ENCODE peak calls at places on chromosomes 4 and X, in seven cellular contexts. Q, C, S, T, B, A and W are unnamed samples.

GRCh38 chr4:183602444-183603102 is 56.4 kb downstream of the RWDD4 start:
- DNase-seq in T (no peak), C (peak), Q (no peak), A (no peak), B (no peak), S (peak), W (peak)

GRCh38 chrX:108299101-108299591 is 139.1 kb downstream of the COL4A6 start:
- DNase-seq in B (peak), Q (no peak), T (peak), A (no peak), S (peak), C (peak), W (no peak)

GRCh38 chr4:115537387-115537786 is 424.0 kb upstream of the NDST4 start:
- DNase-seq in Q (no peak), S (no peak), T (no peak), B (no peak), C (no peak), A (peak), W (no peak)

GRCh38 chr4:173332963-173333657 is 1.0 kb downstream of the HMGB2 start:
- DNase-seq in B (no peak), C (no peak), A (no peak), S (peak), Q (no peak), T (no peak), W (no peak)

GRCh38 chr4:40606239-40606767 is 23.4 kb downstream of the RBM47 start:
- DNase-seq in S (no peak), A (no peak), T (no peak), Q (no peak), C (no peak), B (no peak), W (no peak)

GRCh38 chr4:57065730-57066482 is 44.3 kb downstream of the IGFBP7 start:
- DNase-seq in T (no peak), A (no peak), B (no peak), Q (no peak), S (peak), C (peak), W (no peak)

GRCh38 chr4:177455591-177455990 is 13.4 kb upstream of the AGA start:
- DNase-seq in S (peak), A (no peak), Q (no peak), T (no peak), B (no peak), C (no peak), W (no peak)

GRCh38 chr4:161555689-161556660 is 607.8 kb downstream of the FSTL5 start:
- DNase-seq in A (no peak), C (peak), Q (no peak), S (peak), B (no peak), T (peak), W (no peak)

GRCh38 chr4:71231073-71231752 is 107.6 kb upstream of the SLC4A4 start:
- DNase-seq in Q (no peak), B (no peak), T (no peak), S (peak), A (no peak), C (no peak), W (no peak)

DNA sequence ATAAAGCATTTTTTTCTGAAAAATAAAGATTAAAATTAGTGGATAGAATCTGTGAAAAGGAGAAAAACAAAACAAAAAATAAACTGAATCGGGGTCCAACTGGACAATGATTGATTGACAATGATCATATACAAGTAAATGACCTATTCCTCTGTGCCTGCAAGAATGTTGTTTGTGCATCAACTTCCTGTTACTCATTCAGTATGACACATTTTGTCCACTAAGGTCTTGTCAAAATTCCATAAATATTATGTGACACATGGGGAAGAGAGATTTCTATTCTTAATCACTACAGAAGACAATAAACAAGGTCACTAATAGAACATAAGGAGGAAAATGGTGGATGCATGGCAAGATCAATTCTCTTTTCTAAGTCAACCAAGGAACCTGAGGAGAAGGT is 54.9 kb downstream of the F8 start:
- DNase-seq in C (peak), A (peak), S (peak), T (no peak), B (no peak), Q (no peak), W (no peak)
- TF ChIP-seq CEBPB in C (no peak), A (no peak), S (no peak), T (no peak), B (no peak), Q (no peak), W (no peak)

GRCh38 chrX:95903490-95903889 is 781.2 kb upstream of the DIAPH2 start:
- DNase-seq in S (no peak), B (no peak), A (no peak), T (no peak), C (no peak), Q (no peak), W (no peak)
- TF ChIP-seq CEBPB in S (no peak), B (no peak), A (no peak), T (no peak), C (no peak), Q (no peak), W (no peak)

GRCh38 chr4:123749408-123749807 is 352.8 kb downstream of the SPRY1 start:
- DNase-seq in A (no peak), B (no peak), Q (no peak), S (no peak), T (no peak), C (no peak), W (no peak)
- TF ChIP-seq CEBPB in A (no peak), B (no peak), Q (no peak), S (no peak), T (no peak), C (no peak), W (no peak)

DNA sequence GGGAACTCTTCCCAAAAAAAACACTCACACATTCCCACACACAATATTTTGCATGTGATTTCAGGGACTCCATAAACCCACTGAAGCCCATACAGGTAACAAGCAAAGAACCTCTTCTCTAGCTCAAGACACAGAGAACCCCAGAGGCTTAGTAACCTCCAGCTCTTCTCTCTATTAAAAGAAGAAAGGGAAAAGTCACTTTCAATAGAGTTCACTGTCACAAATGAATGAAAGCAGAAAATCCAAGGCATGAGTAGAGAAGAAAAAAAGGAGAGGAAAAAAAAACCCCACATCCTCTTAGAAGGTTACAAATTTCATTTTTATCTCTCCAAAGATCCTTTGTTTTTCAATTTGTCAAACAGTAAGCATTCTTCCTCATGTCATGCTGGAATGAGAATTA is 30.7 kb upstream of the DCLK2 start:
- DNase-seq in B (no peak), T (no peak), A (no peak), C (no peak), S (no peak), Q (no peak), W (no peak)
- TF ChIP-seq CEBPB in B (no peak), T (no peak), A (no peak), C (no peak), S (no peak), Q (no peak), W (no peak)

GRCh38 chr4:76851375-76851774 is 46.6 kb downstream of the SOWAHB start:
- DNase-seq in B (no peak), A (no peak), T (no peak), S (no peak), C (no peak), Q (no peak), W (no peak)

GRCh38 chr4:76854858-76855257 is 43.1 kb downstream of the SOWAHB start:
- DNase-seq in A (no peak), B (no peak), Q (no peak), T (no peak), C (no peak), S (no peak), W (no peak)

GRCh38 chr4:76857010-76857409 is 40.9 kb downstream of the SOWAHB start:
- DNase-seq in C (no peak), S (no peak), B (no peak), Q (no peak), T (no peak), A (no peak), W (no peak)

GRCh38 chr4:76856183-76856969 is 41.6 kb downstream of the SOWAHB start:
- DNase-seq in B (peak), C (peak), Q (no peak), S (peak), A (no peak), T (no peak), W (no peak)
- TF ChIP-seq CEBPB in B (peak), C (no peak), Q (no peak), S (no peak), A (no peak), T (no peak), W (no peak)

DNA sequence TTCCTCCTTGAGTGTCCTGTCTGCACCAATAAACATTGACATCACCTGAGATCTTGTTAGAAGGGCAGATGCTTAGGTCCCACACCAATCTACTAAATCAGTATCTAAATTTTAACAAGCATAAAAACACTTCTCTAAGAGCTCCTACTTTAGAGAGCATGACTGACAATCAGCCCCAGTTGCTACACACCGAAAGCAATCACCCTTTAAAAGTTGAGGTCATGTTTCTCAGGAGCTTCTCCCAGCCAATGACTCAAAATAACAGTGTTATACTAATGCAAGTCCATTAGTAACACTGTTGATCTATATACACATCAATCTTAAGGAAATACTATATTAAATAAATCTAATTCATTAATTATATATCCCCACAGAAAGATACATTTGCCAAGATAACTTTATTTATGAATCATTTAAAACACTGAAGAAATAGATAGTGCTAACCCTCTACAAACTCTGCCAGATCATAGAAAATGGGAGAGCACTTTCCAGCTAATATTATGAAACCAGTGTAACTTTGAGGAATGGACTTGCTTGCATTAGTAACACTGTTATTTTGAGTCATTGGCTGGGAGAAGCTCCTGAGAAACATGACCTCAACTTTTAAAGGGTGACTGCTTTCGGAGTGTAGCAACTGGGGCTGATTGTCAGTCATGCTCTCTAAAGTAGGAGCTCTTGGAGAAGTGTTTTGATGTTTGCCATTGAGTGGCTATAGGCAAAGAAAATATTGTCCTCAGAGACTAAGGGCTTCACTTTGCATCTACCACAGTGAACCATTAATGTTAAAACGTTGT is 109.8 kb upstream of the HDX start:
- DNase-seq in A (no peak), B (no peak), S (no peak), C (no peak), Q (no peak), T (no peak), W (no peak)
- TF ChIP-seq CEBPB in A (no peak), B (no peak), S (no peak), C (no peak), Q (no peak), T (no peak), W (no peak)

GRCh38 chrX:67503004-67503403 is 40.8 kb upstream of the AR start:
- DNase-seq in T (no peak), A (no peak), C (no peak), S (no peak), Q (no peak), B (no peak), W (no peak)
- TF ChIP-seq CEBPB in T (no peak), A (no peak), C (no peak), S (no peak), Q (no peak), B (no peak), W (no peak)

GRCh38 chr4:75705198-75705712 is 19.1 kb upstream of the USO1 start:
- DNase-seq in C (no peak), A (no peak), T (no peak), B (no peak), S (no peak), Q (no peak), W (peak)
- TF ChIP-seq CEBPB in C (no peak), A (no peak), T (no peak), B (no peak), S (no peak), Q (no peak), W (no peak)

GRCh38 chr4:13612569-13612968 is 15.0 kb downstream of the BOD1L1 start:
- DNase-seq in Q (no peak), B (no peak), C (no peak), A (no peak), S (no peak), T (no peak), W (no peak)
- TF ChIP-seq CEBPB in Q (no peak), B (no peak), C (no peak), A (no peak), S (no peak), T (no peak), W (no peak)

DNA sequence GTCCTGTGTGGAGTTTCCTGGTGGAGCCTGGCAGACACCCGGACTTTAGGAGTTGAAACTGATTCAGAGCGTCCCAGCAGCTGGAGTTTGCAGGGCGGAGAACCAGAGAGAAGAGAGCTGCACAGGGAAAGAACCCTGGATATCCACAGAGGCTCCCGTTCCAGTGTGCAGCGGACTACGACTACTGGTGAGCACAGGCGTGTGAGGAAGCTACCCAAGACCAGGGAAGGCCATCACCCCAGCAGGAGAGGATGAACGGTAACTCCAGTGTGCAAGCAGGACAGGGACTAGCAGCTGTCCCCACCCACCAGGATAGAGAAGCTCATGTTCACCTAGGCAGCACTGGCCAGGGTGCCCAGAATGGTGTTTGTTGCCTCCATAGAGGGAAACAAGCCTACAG is 2.3 kb downstream of the LAGE3 start:
- DNase-seq in Q (no peak), A (no peak), C (no peak), B (no peak), S (no peak), T (no peak), W (no peak)
- TF ChIP-seq CEBPB in Q (no peak), A (no peak), C (no peak), B (no peak), S (no peak), T (no peak), W (no peak)